ENCODE peak calls at places on chromosomes 3 and 15, in four cellular contexts. M is stomach, X is NCI-H748 treated with DMSO at 0.1 percent for 48 hours, T is AG08396. S is an unnamed sample.

GRCh38 chr15:85118581-85118980 is 136.9 kb downstream of the PDE8A start:
- DNase-seq in M (no peak), X (no peak), T (no peak), S (no peak)

GRCh38 chr15:77568960-77569646 is 63.6 kb downstream of the LINGO1 start:
- DNase-seq in M (peak; percentile 47), X (no peak), T (no peak), S (no peak)

GRCh38 chr3:99534951-99535704 is 103.3 kb upstream of the COL8A1 start:
- DNase-seq in M (no peak), X (no peak), T (peak; percentile 6), S (peak; percentile 15)

GRCh38 chr3:111577798-111578685 is 17.1 kb downstream of the ZBED2 start:
- DNase-seq in M (no peak), X (peak; percentile 20), T (peak; percentile 71), S (peak; percentile 77)

GRCh38 chr3:172675371-172676193 is 35.3 kb downstream of the NCEH1 start:
- DNase-seq in M (no peak), X (peak; percentile 28), T (no peak), S (peak; percentile 21)

GRCh38 chr3:55571913-55572312 is 84.8 kb upstream of the WNT5A start:
- DNase-seq in M (no peak), X (no peak), T (peak; percentile 16), S (peak; percentile 33)

GRCh38 chr3:188266581-188267274 is 112.8 kb downstream of the LPP start:
- DNase-seq in M (peak; percentile 53), X (no peak), T (peak; percentile 54), S (peak; percentile 71)

GRCh38 chr3:175153595-175153994 is 294.5 kb downstream of the NAALADL2 start:
- DNase-seq in M (no peak), X (no peak), T (no peak), S (no peak)

GRCh38 chr3:29186982-29187718 is 93.7 kb upstream of the RBMS3 start:
- DNase-seq in M (no peak), X (no peak), T (no peak), S (peak; percentile 21)